ENCODE peak calls at places on chromosomes 12 and 14, in four cellular contexts. B, D, L and Q are unnamed samples. For H3K4me1, the result is how much of the 10 kb centered on the place peaks cover.

GRCh38 chr12:47808049-47808448 is 11.7 kb downstream of the HDAC7 start:
- DNase-seq in D (no peak), B (peak), L (peak), Q (peak)

GRCh38 chr12:27615331-27615891 is 80.8 kb upstream of the REP15 start:
- DNase-seq in B (no peak), D (no peak), L (peak), Q (no peak)

GRCh38 chr14:31449971-31450610 is 7.2 kb downstream of the DTD2 start:
- DNase-seq in L (peak), D (no peak), B (no peak), Q (no peak)

GRCh38 chr12:46073321-46073720 is 82.9 kb upstream of the SCAF11 start:
- DNase-seq in L (peak), D (no peak), B (no peak), Q (no peak)

GRCh38 chr12:100201604-100202423 is 1.2 kb downstream of the ACTR6 start:
- DNase-seq in L (peak), B (no peak), D (no peak), Q (no peak)

GRCh38 chr14:105818712-105819005 is 292.3 kb downstream of the TMEM121 start:
- DNase-seq in D (no peak), B (no peak), L (no peak), Q (no peak)

GRCh38 chr14:102945346-102946130 is 23.1 kb downstream of the AMN start:
- DNase-seq in B (no peak), L (peak), D (no peak), Q (no peak)

GRCh38 chr12:85029456-85029855 is 6.6 kb downstream of the TSPAN19 start:
- DNase-seq in L (peak), D (no peak), B (no peak), Q (no peak)

GRCh38 chr12:27578689-27579372 is 54.8 kb downstream of the PPFIBP1 start:
- DNase-seq in D (no peak), L (no peak), B (no peak), Q (no peak)

GRCh38 chr12:105474672-105475071 is 144.2 kb downstream of the C12orf75 start:
- DNase-seq in D (no peak), L (peak), B (no peak), Q (no peak)

GRCh38 chr12:131599214-131600159 is 111.4 kb upstream of the SFSWAP start:
- DNase-seq in L (peak), B (no peak), D (no peak), Q (no peak)

GRCh38 chr14:69848156-69848555 is 31.1 kb upstream of the SMOC1 start:
- DNase-seq in L (no peak), B (no peak), D (no peak), Q (no peak)

GRCh38 chr14:68958553-68958952 is 20.5 kb downstream of the ACTN1 start:
- DNase-seq in B (no peak), D (no peak), L (no peak), Q (no peak)

GRCh38 chr12:57619434-57620244 is 8.4 kb downstream of the ARHGEF25 start:
- DNase-seq in B (no peak), L (no peak), D (no peak), Q (no peak)

GRCh38 chr14:67653651-67654280 is 20.7 kb downstream of the VTI1B start:
- DNase-seq in B (no peak), D (no peak), L (peak), Q (no peak)

GRCh38 chr12:121202407-121203355 is 7.2 kb upstream of the P2RX4 start:
- DNase-seq in D (no peak), B (no peak), L (no peak), Q (no peak)

GRCh38 chr12:51669996-51670395 is 79.0 kb downstream of the SCN8A start:
- DNase-seq in D (no peak), L (no peak), B (no peak), Q (no peak)

GRCh38 chr12:113271853-113272561 is 50.7 kb downstream of the TPCN1 start:
- DNase-seq in D (peak), L (peak), B (no peak), Q (no peak)

GRCh38 chr12:1993871-1994371 is 10.3 kb downstream of the DCP1B start:
- DNase-seq in B (no peak), L (peak), D (no peak), Q (peak)

GRCh38 chr12:21906919-21907642 is 34.1 kb downstream of the ABCC9 start:
- DNase-seq in D (no peak), B (no peak), L (peak), Q (no peak)

GRCh38 chr14:101808894-101809670 is 47.6 kb downstream of the PPP2R5C start:
- DNase-seq in L (peak), D (no peak), B (no peak), Q (no peak)

GRCh38 chr14:94769413-94770250 is at the start of gene GSC:
- DNase-seq in B (no peak), L (peak), D (no peak), Q (no peak)

GRCh38 chr12:6478406-6478805 is 7.9 kb upstream of the VAMP1 start:
- DNase-seq in B (no peak), L (peak), D (no peak), Q (no peak)

GRCh38 chr12:47080725-47081502 is 1.2 kb upstream of the AMIGO2 start:
- DNase-seq in D (peak), B (no peak), L (peak), Q (peak)

GRCh38 chr12:45257185-45257585 is 41.3 kb downstream of the ANO6 start:
- DNase-seq in D (no peak), L (no peak), B (no peak), Q (no peak)

GRCh38 chr12:14892726-14893442 is 7.2 kb upstream of the MGP start:
- DNase-seq in D (peak), B (no peak), L (peak), Q (no peak)

GRCh38 chr12:14260011-14260993 is 105.2 kb upstream of the ATF7IP start:
- DNase-seq in L (peak), B (no peak), D (peak), Q (no peak)

GRCh38 chr14:75301666-75302325 is 23.2 kb downstream of the FOS start:
- DNase-seq in B (no peak), D (no peak), L (no peak), Q (no peak)

GRCh38 chr14:55313480-55313879 is 42.3 kb downstream of the FBXO34 start:
- DNase-seq in B (no peak), L (no peak), D (no peak), Q (no peak)

GRCh38 chr12:79424109-79424721 is 266.5 kb downstream of the PAWR start:
- DNase-seq in L (peak), B (no peak), D (no peak), Q (no peak)

GRCh38 chr12:79422060-79422812 is 268.5 kb downstream of the PAWR start:
- DNase-seq in B (no peak), L (peak), D (no peak), Q (no peak)

GRCh38 chr12:79423560-79423959 is 267.2 kb downstream of the PAWR start:
- DNase-seq in D (no peak), B (no peak), L (peak), Q (no peak)

GRCh38 chr12:79421236-79421740 is 269.5 kb downstream of the PAWR start:
- DNase-seq in L (no peak), B (no peak), D (no peak), Q (no peak)

GRCh38 chr12:79420146-79420618 is 270.6 kb downstream of the PAWR start:
- DNase-seq in B (no peak), D (no peak), L (peak), Q (no peak)
- H3K27ac ChIP-seq in B (no peak), D (peak), L (peak), Q (no peak)

DNA sequence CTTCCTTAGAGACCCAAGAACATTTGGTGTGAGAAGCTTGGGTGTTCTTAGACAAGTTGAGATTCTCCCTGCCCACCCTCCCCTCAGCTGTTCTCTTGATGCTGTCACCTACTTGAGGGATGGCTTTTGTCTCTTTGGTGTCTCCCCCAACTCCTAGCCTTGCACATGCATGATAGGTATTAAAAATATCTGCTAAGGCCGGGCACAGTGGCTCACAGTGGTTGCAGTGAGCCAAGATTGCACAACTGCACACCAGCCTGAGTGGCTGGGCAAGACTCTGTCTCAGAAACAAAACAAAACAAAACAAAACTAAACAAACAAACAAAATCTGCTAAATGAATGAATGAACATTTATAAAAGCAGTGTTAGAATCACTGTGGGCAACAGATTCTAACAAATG is 261.1 kb downstream of the AKAP6 start:
- DNase-seq in B (no peak), D (no peak), L (peak), Q (no peak)
- H3K4me1 ChIP-seq in B (under half), D (under half), L (under half), Q (under half)

GRCh38 chr12:8038659-8039114 is 6.2 kb downstream of the FOXJ2 start:
- DNase-seq in B (no peak), D (no peak), L (peak), Q (no peak)

GRCh38 chr12:8035440-8036010 is 3.0 kb downstream of the FOXJ2 start:
- DNase-seq in B (no peak), D (no peak), L (peak), Q (no peak)

GRCh38 chr12:8036366-8036765 is 3.9 kb downstream of the FOXJ2 start:
- DNase-seq in D (no peak), B (no peak), L (peak), Q (no peak)

GRCh38 chr12:8037947-8038346 is 5.4 kb downstream of the FOXJ2 start:
- DNase-seq in B (no peak), L (no peak), D (no peak), Q (no peak)

GRCh38 chr12:8037046-8037663 is 4.6 kb downstream of the FOXJ2 start:
- DNase-seq in L (no peak), D (no peak), B (no peak), Q (no peak)
- H3K4me3 ChIP-seq in L (no peak), D (no peak), B (peak), Q (peak)

GRCh38 chr14:100049220-100049619 is 16.0 kb upstream of the EVL start:
- DNase-seq in L (peak), B (no peak), D (no peak), Q (no peak)
- H3K27ac ChIP-seq in L (peak), B (no peak), D (no peak), Q (no peak)